ENCODE peak calls at places on chromosome 9, in five cellular contexts. One of them, this sample, is unnamed.

GRCh38 chr9:98130576-98131228 is 11.7 kb upstream of the TRIM14 start:
- DNase-seq in HFF-Myc: no peak
- DNase-seq in stomach: no peak
- DNase-seq in ovary: no peak
- DNase-seq in fibroblast of the aortic adventitia: no peak
- DNase-seq in this sample: no peak

GRCh38 chr9:69324549-69325401 is at the start of gene ENTREP1:
- DNase-seq in HFF-Myc: no peak
- DNase-seq in stomach: peak; percentile 83
- DNase-seq in ovary: peak; percentile 70
- DNase-seq in fibroblast of the aortic adventitia: peak; percentile 20
- DNase-seq in this sample: no peak

GRCh38 chr9:33524431-33524947 is 438 bp downstream of the ANKRD18B start:
- DNase-seq in HFF-Myc: no peak
- DNase-seq in stomach: no peak
- DNase-seq in ovary: no peak
- DNase-seq in fibroblast of the aortic adventitia: no peak
- DNase-seq in this sample: no peak

GRCh38 chr9:93965830-93966577 is 10.8 kb upstream of the BARX1 start:
- DNase-seq in HFF-Myc: no peak
- DNase-seq in stomach: peak; percentile 73
- DNase-seq in ovary: no peak
- DNase-seq in fibroblast of the aortic adventitia: no peak
- DNase-seq in this sample: no peak

GRCh38 chr9:89676281-89676680 is 71.5 kb downstream of the GADD45G start:
- DNase-seq in HFF-Myc: no peak
- DNase-seq in stomach: peak; percentile 97
- DNase-seq in ovary: no peak
- DNase-seq in fibroblast of the aortic adventitia: no peak
- DNase-seq in this sample: no peak

GRCh38 chr9:20532584-20532983 is 89.7 kb downstream of the MLLT3 start:
- DNase-seq in HFF-Myc: no peak
- DNase-seq in stomach: no peak
- DNase-seq in ovary: no peak
- DNase-seq in fibroblast of the aortic adventitia: no peak
- DNase-seq in this sample: no peak

GRCh38 chr9:35114921-35115341 is 731 bp downstream of the ATOSB start:
- DNase-seq in HFF-Myc: no peak
- DNase-seq in stomach: peak; percentile 42
- DNase-seq in ovary: peak; percentile 60
- DNase-seq in fibroblast of the aortic adventitia: peak; percentile 35
- DNase-seq in this sample: no peak

GRCh38 chr9:105632807-105633206 is 29.4 kb upstream of the TAL2 start:
- DNase-seq in HFF-Myc: no peak
- DNase-seq in stomach: no peak
- DNase-seq in ovary: no peak
- DNase-seq in fibroblast of the aortic adventitia: no peak
- DNase-seq in this sample: no peak

GRCh38 chr9:98101416-98101815 is 17.6 kb downstream of the TRIM14 start:
- DNase-seq in HFF-Myc: no peak
- DNase-seq in stomach: no peak
- DNase-seq in ovary: no peak
- DNase-seq in fibroblast of the aortic adventitia: no peak
- DNase-seq in this sample: no peak

GRCh38 chr9:97237951-97238851 is 69.3 kb upstream of the CCDC180 start:
- DNase-seq in HFF-Myc: peak; percentile 33
- DNase-seq in stomach: peak; percentile 76
- DNase-seq in ovary: peak; percentile 63
- DNase-seq in fibroblast of the aortic adventitia: peak; percentile 64
- DNase-seq in this sample: peak; percentile 24

GRCh38 chr9:68869020-68869419 is 144.9 kb downstream of the PRKACG start:
- DNase-seq in HFF-Myc: no peak
- DNase-seq in stomach: no peak
- DNase-seq in ovary: no peak
- DNase-seq in fibroblast of the aortic adventitia: no peak
- DNase-seq in this sample: no peak

GRCh38 chr9:91833096-91833877 is 116.7 kb downstream of the ROR2 start:
- DNase-seq in HFF-Myc: no peak
- DNase-seq in stomach: no peak
- DNase-seq in ovary: no peak
- DNase-seq in fibroblast of the aortic adventitia: no peak
- DNase-seq in this sample: no peak

GRCh38 chr9:13992136-13992798 is 321.7 kb downstream of the NFIB start:
- DNase-seq in HFF-Myc: no peak
- DNase-seq in stomach: no peak
- DNase-seq in ovary: no peak
- DNase-seq in fibroblast of the aortic adventitia: peak; percentile 45
- DNase-seq in this sample: no peak

GRCh38 chr9:93663877-93664548 is 87.6 kb downstream of the PHF2 start:
- DNase-seq in HFF-Myc: no peak
- DNase-seq in stomach: no peak
- DNase-seq in ovary: peak; percentile 10
- DNase-seq in fibroblast of the aortic adventitia: no peak
- DNase-seq in this sample: no peak

GRCh38 chr9:37922391-37923120 is 18.6 kb upstream of the SLC25A51 start:
- DNase-seq in HFF-Myc: no peak
- DNase-seq in stomach: no peak
- DNase-seq in ovary: no peak
- DNase-seq in fibroblast of the aortic adventitia: no peak
- DNase-seq in this sample: no peak

GRCh38 chr9:115746496-115746895 is 407.1 kb upstream of the PAPPA start:
- DNase-seq in HFF-Myc: no peak
- DNase-seq in stomach: no peak
- DNase-seq in ovary: no peak
- DNase-seq in fibroblast of the aortic adventitia: no peak
- DNase-seq in this sample: no peak

GRCh38 chr9:77595426-77596051 is 52.6 kb downstream of the GNA14 start:
- DNase-seq in HFF-Myc: no peak
- DNase-seq in stomach: no peak
- DNase-seq in ovary: no peak
- DNase-seq in fibroblast of the aortic adventitia: peak; percentile 10
- DNase-seq in this sample: no peak

GRCh38 chr9:104374711-104375110 is 129.4 kb upstream of the OR13F1 start:
- DNase-seq in HFF-Myc: no peak
- DNase-seq in stomach: no peak
- DNase-seq in ovary: no peak
- DNase-seq in fibroblast of the aortic adventitia: no peak
- DNase-seq in this sample: no peak

GRCh38 chr9:94919376-94920098 is 193.0 kb downstream of the AOPEP start:
- DNase-seq in HFF-Myc: no peak
- DNase-seq in stomach: no peak
- DNase-seq in ovary: peak; percentile 70
- DNase-seq in fibroblast of the aortic adventitia: no peak
- DNase-seq in this sample: no peak

GRCh38 chr9:3040761-3041160 is 196.9 kb upstream of the PUM3 start:
- DNase-seq in HFF-Myc: no peak
- DNase-seq in stomach: no peak
- DNase-seq in ovary: no peak
- DNase-seq in fibroblast of the aortic adventitia: no peak
- DNase-seq in this sample: no peak

GRCh38 chr9:116450378-116451139 is 236.5 kb upstream of the TRIM32 start:
- DNase-seq in HFF-Myc: no peak
- DNase-seq in stomach: no peak
- DNase-seq in ovary: no peak
- DNase-seq in fibroblast of the aortic adventitia: peak; percentile 84
- DNase-seq in this sample: no peak

GRCh38 chr9:7185612-7186011 is 427.8 kb downstream of the KDM4C start:
- DNase-seq in HFF-Myc: peak; percentile 64
- DNase-seq in stomach: no peak
- DNase-seq in ovary: no peak
- DNase-seq in fibroblast of the aortic adventitia: peak; percentile 90
- DNase-seq in this sample: peak; percentile 63

GRCh38 chr9:128098017-128098935 is 29.3 kb downstream of the PTGES2 start:
- DNase-seq in HFF-Myc: peak; percentile 93
- DNase-seq in stomach: peak; percentile 98
- DNase-seq in ovary: peak; percentile 95
- DNase-seq in fibroblast of the aortic adventitia: peak; percentile 97
- DNase-seq in this sample: peak; percentile 93
- H3K4me3 ChIP-seq in HFF-Myc: peak overlapping the region; percentile 82
- H3K4me3 ChIP-seq in stomach: peak overlapping the region; percentile 50
- H3K4me3 ChIP-seq in ovary: peak overlapping the region; percentile 49
- H3K4me3 ChIP-seq in fibroblast of the aortic adventitia: peak overlapping the region; percentile 75
- H3K4me3 ChIP-seq in this sample: peak overlapping the region; percentile 50

DNA sequence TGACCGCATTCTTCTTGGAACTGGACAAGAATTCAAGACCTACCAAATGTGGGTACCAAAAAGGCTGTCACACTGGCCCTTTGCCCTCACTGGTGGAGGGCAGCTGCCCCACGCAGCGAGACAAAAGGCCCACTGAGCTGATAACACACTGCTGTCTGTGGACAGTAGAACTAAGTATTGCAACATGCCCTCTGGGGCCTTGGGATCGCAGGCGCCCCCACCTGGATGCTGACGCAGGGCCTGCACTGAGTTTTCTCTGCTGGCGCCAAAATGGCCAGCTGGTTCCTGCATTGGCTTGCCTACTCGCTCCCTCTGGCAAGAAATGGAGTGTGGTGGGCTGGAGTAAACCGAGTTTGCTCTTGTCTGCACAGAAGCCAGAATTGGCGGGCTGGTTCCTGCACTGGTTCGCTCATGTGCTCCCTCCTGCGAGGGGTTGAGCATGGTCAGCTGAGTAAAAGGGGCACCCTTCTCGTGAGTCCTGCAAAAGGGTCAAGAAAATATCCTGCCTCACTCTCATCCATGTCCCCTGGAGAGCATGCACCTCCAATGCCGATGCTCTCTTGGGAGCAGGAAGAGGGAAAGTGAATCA is 55.7 kb downstream of the NXNL2 start:
- DNase-seq in HFF-Myc: no peak
- DNase-seq in stomach: no peak
- DNase-seq in ovary: no peak
- DNase-seq in fibroblast of the aortic adventitia: no peak
- DNase-seq in this sample: no peak
- TF ChIP-seq CTCF in HFF-Myc: no peak
- TF ChIP-seq CTCF in stomach: no peak
- TF ChIP-seq CTCF in ovary: no peak
- TF ChIP-seq CTCF in fibroblast of the aortic adventitia: no peak
- TF ChIP-seq CTCF in this sample: no peak

GRCh38 chr9:128123451-128124080 is 4.0 kb downstream of the PTGES2 start:
- DNase-seq in HFF-Myc: no peak
- DNase-seq in stomach: peak; percentile 11
- DNase-seq in ovary: peak; percentile 33
- DNase-seq in fibroblast of the aortic adventitia: no peak
- DNase-seq in this sample: no peak

GRCh38 chr9:128124873-128125574 is 2.5 kb downstream of the PTGES2 start:
- DNase-seq in HFF-Myc: peak; percentile 31
- DNase-seq in stomach: peak; percentile 82
- DNase-seq in ovary: peak; percentile 71
- DNase-seq in fibroblast of the aortic adventitia: peak; percentile 57
- DNase-seq in this sample: no peak

GRCh38 chr9:128127568-128127989 is at the start of gene PTGES2:
- DNase-seq in HFF-Myc: peak; percentile 41
- DNase-seq in stomach: peak; percentile 83
- DNase-seq in ovary: peak; percentile 79
- DNase-seq in fibroblast of the aortic adventitia: peak; percentile 83
- DNase-seq in this sample: peak; percentile 51

GRCh38 chr9:128124451-128124850 is 3.1 kb downstream of the PTGES2 start:
- DNase-seq in HFF-Myc: no peak
- DNase-seq in stomach: peak; percentile 17
- DNase-seq in ovary: peak; percentile 22
- DNase-seq in fibroblast of the aortic adventitia: no peak
- DNase-seq in this sample: no peak

DNA sequence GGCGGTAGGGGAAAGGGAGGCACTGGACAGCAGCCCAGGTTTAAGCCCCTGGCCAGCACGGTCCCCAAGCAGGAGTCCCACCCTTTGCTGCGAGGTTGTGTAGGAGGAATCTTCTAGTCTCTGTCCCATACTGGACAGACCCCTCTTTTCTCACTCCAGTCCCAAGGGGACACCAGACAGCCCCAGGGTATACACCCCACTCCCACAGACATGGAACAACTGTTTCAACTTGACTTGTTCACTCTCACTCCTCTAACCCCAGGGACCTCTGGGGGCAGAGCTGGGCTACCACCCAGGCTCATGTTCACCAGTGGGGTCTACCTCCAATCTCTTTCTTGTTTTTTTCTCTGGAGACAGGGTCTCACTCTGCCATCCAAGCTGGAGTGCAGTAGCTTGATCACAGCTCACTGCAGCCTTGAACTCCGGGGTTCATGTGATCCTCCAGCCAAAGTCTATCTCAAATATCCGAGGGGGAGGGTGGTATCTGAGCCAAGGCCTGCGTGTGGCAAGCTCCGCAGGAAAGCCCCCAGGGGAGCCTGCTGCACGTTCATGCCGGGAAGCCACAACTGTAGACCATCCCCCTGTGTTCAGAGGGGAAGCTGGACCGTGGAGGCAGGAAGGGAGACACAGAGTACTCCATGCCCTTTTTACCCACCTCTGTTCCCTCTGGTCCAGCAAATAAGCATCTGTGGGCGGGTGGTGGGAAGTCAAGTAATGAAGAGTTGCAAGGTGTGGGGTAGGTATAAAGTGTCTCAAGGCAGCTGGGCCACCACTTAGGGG is 1.8 kb downstream of the PTGES2 start:
- DNase-seq in HFF-Myc: no peak
- DNase-seq in stomach: no peak
- DNase-seq in ovary: peak; percentile 28
- DNase-seq in fibroblast of the aortic adventitia: peak; percentile 28
- DNase-seq in this sample: no peak
- H3K4me3 ChIP-seq in HFF-Myc: peak overlapping the region; percentile 88
- H3K4me3 ChIP-seq in stomach: peak overlapping the region; percentile 95
- H3K4me3 ChIP-seq in ovary: no peak overlapping the region
- H3K4me3 ChIP-seq in fibroblast of the aortic adventitia: peak overlapping the region; percentile 48
- H3K4me3 ChIP-seq in this sample: peak overlapping the region; percentile 5

GRCh38 chr9:18146329-18146728 is 327.6 kb upstream of the ADAMTSL1 start:
- DNase-seq in HFF-Myc: no peak
- DNase-seq in stomach: no peak
- DNase-seq in ovary: no peak
- DNase-seq in fibroblast of the aortic adventitia: no peak
- DNase-seq in this sample: no peak
- TF ChIP-seq CTCF in HFF-Myc: no peak
- TF ChIP-seq CTCF in stomach: no peak
- TF ChIP-seq CTCF in ovary: no peak
- TF ChIP-seq CTCF in fibroblast of the aortic adventitia: no peak
- TF ChIP-seq CTCF in this sample: no peak

GRCh38 chr9:136684339-136684738 is 2.9 kb downstream of the AGPAT2 start:
- DNase-seq in HFF-Myc: no peak
- DNase-seq in stomach: no peak
- DNase-seq in ovary: no peak
- DNase-seq in fibroblast of the aortic adventitia: no peak
- DNase-seq in this sample: no peak
- H3K4me3 ChIP-seq in HFF-Myc: no peak overlapping the region
- H3K4me3 ChIP-seq in stomach: no peak overlapping the region
- H3K4me3 ChIP-seq in ovary: no peak overlapping the region
- H3K4me3 ChIP-seq in fibroblast of the aortic adventitia: no peak overlapping the region
- H3K4me3 ChIP-seq in this sample: no peak overlapping the region

GRCh38 chr9:1514733-1515363 is 464.7 kb downstream of the DMRT2 start:
- DNase-seq in HFF-Myc: no peak
- DNase-seq in stomach: no peak
- DNase-seq in ovary: no peak
- DNase-seq in fibroblast of the aortic adventitia: no peak
- DNase-seq in this sample: no peak
- TF ChIP-seq CTCF in HFF-Myc: no peak
- TF ChIP-seq CTCF in stomach: no peak
- TF ChIP-seq CTCF in ovary: no peak
- TF ChIP-seq CTCF in fibroblast of the aortic adventitia: no peak
- TF ChIP-seq CTCF in this sample: no peak

This sample was measured in AG09309.